ENCODE peak calls at places on chromosomes 11 and 22, in eight cellular contexts. H, S, O, P, C, T, A and E are unnamed samples.

GRCh38 chr11:94924074-94925031 is 49.0 kb downstream of the CWC15 start:
- DNase-seq in H (no peak), S (no peak), O (no peak), P (no peak), C (no peak), T (no peak), A (no peak), E (no peak)

GRCh38 chr22:40345271-40345670 is 1.0 kb upstream of the ADSL start:
- DNase-seq in H (no peak), S (peak; percentile 57), O (no peak), P (no peak), C (no peak), T (peak; percentile 61), A (no peak), E (no peak)

GRCh38 chr11:31808721-31809542 is 2.2 kb downstream of the PAX6 start:
- DNase-seq in H (peak; percentile 22), S (no peak), O (peak; percentile 15), P (no peak), C (no peak), T (no peak), A (no peak), E (no peak)

GRCh38 chr11:14045417-14045816 is 82.9 kb downstream of the SPON1 start:
- DNase-seq in H (no peak), S (no peak), O (no peak), P (no peak), C (no peak), T (no peak), A (no peak), E (no peak)

GRCh38 chr22:36331306-36331911 is 56.4 kb downstream of the MYH9 start:
- DNase-seq in H (no peak), S (peak; percentile 92), O (peak; percentile 85), P (peak; percentile 65), C (no peak), T (peak; percentile 88), A (peak; percentile 94), E (peak; percentile 58)

GRCh38 chr11:60871378-60872061 is 4.2 kb downstream of the ZP1 start:
- DNase-seq in H (no peak), S (peak; percentile 42), O (peak; percentile 64), P (no peak), C (no peak), T (no peak), A (no peak), E (no peak)

GRCh38 chr22:27097933-27098332 is 440.5 kb downstream of the MIAT start:
- DNase-seq in H (no peak), S (no peak), O (no peak), P (no peak), C (no peak), T (no peak), A (no peak), E (no peak)

GRCh38 chr11:111526501-111526900 is 11.9 kb downstream of the HOATZ start:
- DNase-seq in H (no peak), S (no peak), O (no peak), P (no peak), C (no peak), T (peak; percentile 24), A (no peak), E (no peak)

GRCh38 chr22:40928657-40929056 is 22.5 kb upstream of the RBX1 start:
- DNase-seq in H (no peak), S (no peak), O (no peak), P (no peak), C (no peak), T (no peak), A (no peak), E (peak; percentile 21)

GRCh38 chr11:66974724-66975402 is at the start of gene C11orf86:
- DNase-seq in H (no peak), S (peak; percentile 56), O (no peak), P (no peak), C (no peak), T (no peak), A (no peak), E (peak; percentile 64)

GRCh38 chr22:18070556-18071306 is 7.1 kb upstream of the PEX26 start:
- DNase-seq in H (no peak), S (no peak), O (peak; percentile 25), P (no peak), C (no peak), T (peak; percentile 42), A (no peak), E (peak; percentile 43)

GRCh38 chr11:6647282-6647679 is 8.3 kb downstream of the DCHS1 start:
- DNase-seq in H (no peak), S (peak; percentile 48), O (no peak), P (no peak), C (no peak), T (no peak), A (peak; percentile 53), E (no peak)

GRCh38 chr11:100640646-100641045 is 46.4 kb upstream of the ARHGAP42 start:
- DNase-seq in H (no peak), S (no peak), O (no peak), P (no peak), C (no peak), T (no peak), A (no peak), E (no peak)

GRCh38 chr11:88103337-88104206 is 71.7 kb downstream of the RAB38 start:
- DNase-seq in H (peak; percentile 90), S (no peak), O (peak; percentile 64), P (peak; percentile 1), C (peak; percentile 36), T (peak; percentile 28), A (no peak), E (peak; percentile 88)

GRCh38 chr22:35477911-35478582 is 62.6 kb upstream of the RASD2 start:
- DNase-seq in H (no peak), S (peak; percentile 68), O (no peak), P (no peak), C (no peak), T (no peak), A (no peak), E (no peak)

GRCh38 chr11:116932182-116932581 is 94.8 kb upstream of the APOA1 start:
- DNase-seq in H (no peak), S (no peak), O (no peak), P (no peak), C (no peak), T (no peak), A (no peak), E (no peak)

GRCh38 chr22:44108806-44109385 is 71.8 kb upstream of the PARVG start:
- DNase-seq in H (no peak), S (no peak), O (peak; percentile 28), P (no peak), C (no peak), T (no peak), A (peak; percentile 28), E (no peak)

GRCh38 chr22:42895541-42895981 is 38.5 kb upstream of the ARFGAP3 start:
- DNase-seq in H (no peak), S (no peak), O (peak; percentile 79), P (no peak), C (no peak), T (no peak), A (no peak), E (no peak)

GRCh38 chr22:37032535-37033460 is 13.3 kb downstream of the MPST start:
- DNase-seq in H (no peak), S (peak; percentile 90), O (peak; percentile 90), P (no peak), C (peak; percentile 91), T (no peak), A (peak; percentile 86), E (peak; percentile 97)

GRCh38 chr11:44948155-44948554 is 2.5 kb downstream of the TP53I11 start:
- DNase-seq in H (no peak), S (no peak), O (no peak), P (no peak), C (no peak), T (no peak), A (no peak), E (no peak)

GRCh38 chr11:34192481-34193401 is 87.3 kb downstream of the NAT10 start:
- DNase-seq in H (peak; percentile 13), S (no peak), O (no peak), P (no peak), C (no peak), T (peak; percentile 54), A (no peak), E (no peak)

GRCh38 chr22:42970029-42970428 is 44.9 kb downstream of the PACSIN2 start:
- DNase-seq in H (no peak), S (no peak), O (no peak), P (no peak), C (no peak), T (peak; percentile 13), A (no peak), E (no peak)

GRCh38 chr11:67271212-67271547 is 4.9 kb downstream of the GRK2 start:
- DNase-seq in H (no peak), S (no peak), O (no peak), P (no peak), C (no peak), T (no peak), A (no peak), E (no peak)

GRCh38 chr11:118645066-118645715 is 34.3 kb downstream of the TREH start:
- DNase-seq in H (no peak), S (no peak), O (no peak), P (no peak), C (no peak), T (no peak), A (peak; percentile 68), E (no peak)

GRCh38 chr11:4884341-4884740 is 2.6 kb downstream of the OR51T1 start:
- DNase-seq in H (no peak), S (no peak), O (no peak), P (no peak), C (no peak), T (no peak), A (no peak), E (no peak)

GRCh38 chr22:42080287-42080686 is 787 bp downstream of the SMDT1 start:
- DNase-seq in H (peak; percentile 45), S (no peak), O (peak; percentile 62), P (no peak), C (no peak), T (peak; percentile 27), A (peak; percentile 65), E (peak; percentile 26)

GRCh38 chr11:129148487-129148886 is 43.6 kb downstream of the ARHGAP32 start:
- DNase-seq in H (no peak), S (no peak), O (no peak), P (no peak), C (no peak), T (no peak), A (peak; percentile 13), E (no peak)

GRCh38 chr22:47030143-47030641 is 267.7 kb downstream of the TBC1D22A start:
- DNase-seq in H (peak; percentile 56), S (no peak), O (no peak), P (no peak), C (no peak), T (no peak), A (no peak), E (no peak)

GRCh38 chr22:36365020-36365411 is 22.8 kb downstream of the MYH9 start:
- DNase-seq in H (peak; percentile 46), S (peak; percentile 79), O (no peak), P (peak; percentile 68), C (no peak), T (peak; percentile 94), A (no peak), E (no peak)

GRCh38 chr11:62546937-62547625 is 475 bp upstream of the AHNAK start:
- DNase-seq in H (peak; percentile 62), S (peak; percentile 71), O (no peak), P (no peak), C (no peak), T (no peak), A (no peak), E (no peak)

GRCh38 chr11:703515-703914 is 2.5 kb upstream of the EPS8L2 start:
- DNase-seq in H (no peak), S (no peak), O (no peak), P (no peak), C (no peak), T (no peak), A (no peak), E (no peak)